ENCODE peak calls at places on chromosome X, in four cellular contexts. M, U, L and F are unnamed samples.

GRCh38 chrX:119677654-119677981 is 15.3 kb downstream of the SEPTIN6 start:
- DNase-seq in U (no peak), M (no peak), L (no peak), F (no peak)

GRCh38 chrX:108186811-108187210 is 95.2 kb downstream of the ATG4A start:
- DNase-seq in U (peak), M (no peak), L (peak), F (no peak)

GRCh38 chrX:11290673-11291072 is 2.5 kb upstream of the AMELX start:
- DNase-seq in L (no peak), U (no peak), M (no peak), F (no peak)

GRCh38 chrX:153689654-153690465 is 2.1 kb downstream of the SLC6A8 start:
- DNase-seq in M (peak), L (no peak), U (no peak), F (peak)

GRCh38 chrX:24019448-24019847 is 7.5 kb downstream of the KLHL15 start:
- DNase-seq in M (no peak), L (no peak), U (no peak), F (no peak)

GRCh38 chrX:41391606-41392005 is 55.5 kb upstream of the NYX start:
- DNase-seq in L (no peak), U (no peak), M (no peak), F (no peak)

GRCh38 chrX:103919336-103919682 is 43.1 kb upstream of the TMSB15B start:
- DNase-seq in U (peak), M (no peak), L (no peak), F (no peak)

GRCh38 chrX:75230296-75230695 is 43.6 kb upstream of the UPRT start:
- DNase-seq in U (no peak), L (no peak), M (no peak), F (no peak)

GRCh38 chrX:43618376-43619205 is 37.5 kb upstream of the MAOA start:
- DNase-seq in M (peak), U (no peak), L (peak), F (no peak)

GRCh38 chrX:111869639-111870034 is 6.3 kb upstream of the TRPC5OS start:
- DNase-seq in L (no peak), M (peak), U (peak), F (peak)

GRCh38 chrX:123927845-123928244 is 33.7 kb upstream of the STAG2 start:
- DNase-seq in M (no peak), U (no peak), L (no peak), F (no peak)

GRCh38 chrX:96435636-96436035 is 249.0 kb upstream of the DIAPH2 start:
- DNase-seq in U (no peak), L (no peak), M (no peak), F (no peak)

GRCh38 chrX:31279359-31279758 is 207.5 kb upstream of the FTHL17 start:
- DNase-seq in M (no peak), L (peak), U (no peak), F (peak)

GRCh38 chrX:153819398-153820083 is 10.8 kb downstream of the PDZD4 start:
- DNase-seq in M (no peak), L (no peak), U (no peak), F (no peak)

GRCh38 chrX:113868169-113868568 is 715.7 kb upstream of the HTR2C start:
- DNase-seq in U (no peak), M (no peak), L (no peak), F (peak)

GRCh38 chrX:38103857-38104812 is 97.8 kb downstream of the SYTL5 start:
- DNase-seq in U (no peak), M (no peak), L (no peak), F (no peak)

GRCh38 chrX:57821703-57822375 is 88.4 kb downstream of the ZXDA start:
- DNase-seq in M (no peak), U (peak), L (peak), F (peak)

GRCh38 chrX:340641-341423 is 22.2 kb upstream of the GTPBP6 start:
- DNase-seq in U (no peak), M (no peak), L (no peak), F (no peak)

GRCh38 chrX:1196436-1196835 is 16.0 kb downstream of the CRLF2 start:
- DNase-seq in M (no peak), U (no peak), L (no peak), F (no peak)

GRCh38 chrX:153780678-153781427 is at the start of gene SRPK3:
- DNase-seq in U (no peak), M (no peak), L (no peak), F (no peak)

GRCh38 chrX:31136144-31136572 is 64.3 kb upstream of the FTHL17 start:
- DNase-seq in U (no peak), L (no peak), M (no peak), F (no peak)

GRCh38 chrX:53421772-53422090 is 723 bp downstream of the SMC1A start:
- DNase-seq in L (peak), M (no peak), U (peak), F (no peak)

GRCh38 chrX:73581002-73581628 is 18.1 kb downstream of the CHIC1 start:
- DNase-seq in M (no peak), U (no peak), L (no peak), F (no peak)

GRCh38 chrX:11458175-11458574 is 165.0 kb downstream of the AMELX start:
- DNase-seq in L (no peak), U (no peak), M (no peak), F (no peak)

GRCh38 chrX:17654116-17654515 is 83.2 kb upstream of the SCML1 start:
- DNase-seq in L (no peak), M (no peak), U (no peak), F (no peak)

GRCh38 chrX:135520022-135520552 is 373 bp upstream of the INTS6L start:
- DNase-seq in L (no peak), M (no peak), U (no peak), F (no peak)

GRCh38 chrX:153881281-153881680 is 4.7 kb downstream of the L1CAM start:
- DNase-seq in L (no peak), U (no peak), M (no peak), F (no peak)

GRCh38 chrX:71871367-71871766 is 39.3 kb upstream of the NHSL2 start:
- DNase-seq in M (no peak), U (no peak), L (no peak), F (no peak)

GRCh38 chrX:482192-482701 is 95.5 kb upstream of the PPP2R3B start:
- DNase-seq in U (no peak), L (no peak), M (no peak), F (no peak)

GRCh38 chrX:107683124-107683895 is 55.0 kb downstream of the PRPS1 start:
- DNase-seq in U (no peak), L (no peak), M (no peak), F (no peak)

GRCh38 chrX:80430826-80431501 is 10.7 kb downstream of the TENT5D start:
- DNase-seq in M (peak), L (no peak), U (no peak), F (peak)

DNA sequence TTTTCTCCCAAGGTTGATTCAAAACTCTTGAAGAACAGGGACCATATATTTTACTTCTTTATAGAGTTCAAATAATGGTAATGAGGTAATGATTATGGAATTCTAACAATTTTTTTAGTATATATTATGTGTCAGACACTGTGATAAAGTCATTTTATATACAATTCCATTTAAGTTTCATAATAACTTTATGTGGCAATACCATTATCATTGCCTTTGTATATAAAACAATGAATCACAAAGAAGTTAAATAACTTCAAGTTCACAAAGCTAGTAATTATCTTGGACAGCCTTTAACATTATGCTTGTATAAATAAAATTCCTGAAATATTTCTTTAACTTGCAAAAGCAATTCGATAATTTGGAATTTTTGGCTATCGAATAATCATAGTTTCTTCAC is 20.6 kb downstream of the MAGEC1 start:
- DNase-seq in M (no peak), L (no peak), U (no peak), F (no peak)
- TF ChIP-seq HMGXB4 in M (no peak), L (no peak), U (no peak), F (no peak)

GRCh38 chrX:9205599-9206223 is 171.8 kb upstream of the FAM9B start:
- DNase-seq in L (no peak), U (no peak), M (no peak), F (no peak)

GRCh38 chrX:9211269-9211668 is 177.3 kb upstream of the FAM9B start:
- DNase-seq in U (no peak), L (no peak), M (no peak), F (no peak)

GRCh38 chrX:9204560-9204959 is 170.6 kb upstream of the FAM9B start:
- DNase-seq in L (no peak), M (no peak), U (peak), F (no peak)

GRCh38 chrX:9207142-9207541 is 173.2 kb upstream of the FAM9B start:
- DNase-seq in L (no peak), M (no peak), U (no peak), F (no peak)
- TF ChIP-seq HMGXB4 in L (no peak), M (no peak), U (no peak), F (no peak)

DNA sequence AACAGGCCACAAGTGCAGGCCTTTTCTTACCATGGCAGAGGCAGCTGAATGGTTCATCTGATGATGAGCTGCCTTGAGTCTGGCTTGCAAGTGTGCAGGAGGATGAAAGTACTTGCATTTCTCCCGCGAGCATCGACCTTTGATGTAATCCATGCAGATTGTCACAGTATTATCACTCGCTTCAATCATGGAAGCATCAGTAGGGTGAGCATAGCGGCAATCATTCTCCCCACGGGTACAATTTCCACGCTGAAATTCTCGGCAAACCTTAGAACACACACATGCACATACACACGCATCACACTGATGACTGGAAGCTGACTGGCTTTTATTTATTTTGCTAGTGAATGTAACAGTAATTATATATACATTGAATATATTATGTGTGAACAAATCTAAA is 98.0 kb downstream of the MBNL3 start:
- DNase-seq in L (no peak), U (no peak), M (no peak), F (no peak)
- TF ChIP-seq HMGXB4 in L (no peak), U (no peak), M (no peak), F (no peak)

DNA sequence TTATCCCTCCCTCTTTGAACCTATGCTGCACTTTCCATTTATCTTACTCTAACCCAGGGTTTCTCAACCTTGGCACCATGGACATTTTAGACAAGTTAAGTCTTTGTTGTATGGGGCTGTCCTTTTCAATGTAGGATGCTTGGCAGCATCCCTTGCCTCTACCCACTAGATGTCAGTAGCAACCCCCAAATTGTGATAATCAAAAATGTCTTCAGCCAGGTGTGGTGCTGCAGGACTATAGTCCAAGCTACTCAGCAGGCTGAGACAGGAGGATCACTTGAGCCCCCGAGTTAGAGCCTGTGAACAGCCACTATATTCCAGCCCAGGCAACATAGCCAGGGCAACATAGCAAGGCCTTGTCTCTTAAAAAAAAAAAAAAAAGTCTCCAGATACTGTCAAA is 7.0 kb downstream of the LRCH2 start:
- DNase-seq in M (peak), U (no peak), L (peak), F (peak)
- TF ChIP-seq HMGXB4 in M (no peak), U (no peak), L (no peak), F (no peak)

GRCh38 chrX:68934421-68934820 is 105.6 kb downstream of the EFNB1 start:
- DNase-seq in L (no peak), M (no peak), U (no peak), F (no peak)

GRCh38 chrX:68935362-68935761 is 106.5 kb downstream of the EFNB1 start:
- DNase-seq in M (no peak), U (no peak), L (no peak), F (no peak)

GRCh38 chrX:68936608-68937007 is 107.8 kb downstream of the EFNB1 start:
- DNase-seq in U (no peak), L (no peak), M (no peak), F (no peak)

GRCh38 chrX:68936186-68936585 is 107.4 kb downstream of the EFNB1 start:
- DNase-seq in M (no peak), U (no peak), L (no peak), F (no peak)

DNA sequence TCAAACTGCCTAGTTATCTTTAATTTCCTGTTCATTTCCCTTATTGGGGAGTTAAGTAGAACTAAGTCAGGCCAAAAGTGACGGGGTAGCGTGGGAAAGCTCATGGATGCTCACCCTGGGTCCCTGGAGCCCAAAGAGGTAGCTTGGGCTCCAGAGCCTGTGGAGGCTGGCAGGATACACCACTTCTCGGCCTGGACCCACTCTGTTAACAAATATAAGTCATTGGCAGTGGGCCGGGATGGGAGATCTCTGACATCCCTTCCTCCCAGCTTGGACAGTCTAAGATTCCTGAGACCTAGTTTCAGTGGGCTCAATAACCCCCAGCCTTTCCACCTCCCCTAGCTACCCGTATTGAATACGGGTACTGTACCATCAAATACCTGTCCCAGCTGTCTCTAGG is 106.1 kb downstream of the EFNB1 start:
- DNase-seq in U (no peak), L (no peak), M (no peak), F (no peak)
- TF ChIP-seq HMGXB4 in U (no peak), L (no peak), M (no peak), F (no peak)

GRCh38 chrX:40094041-40094899 is 3.5 kb downstream of the BCOR start:
- DNase-seq in L (no peak), U (no peak), M (peak), F (no peak)
- TF ChIP-seq HMGXB4 in L (no peak), U (no peak), M (no peak), F (no peak)

GRCh38 chrX:2423293-2423692 is 77.5 kb downstream of the DHRSX start:
- DNase-seq in M (no peak), U (no peak), L (no peak), F (no peak)

GRCh38 chrX:2423899-2424298 is 76.9 kb downstream of the DHRSX start:
- DNase-seq in U (no peak), M (no peak), L (no peak), F (no peak)

GRCh38 chrX:2425281-2426071 is 75.3 kb downstream of the DHRSX start:
- DNase-seq in M (peak), U (no peak), L (peak), F (no peak)

GRCh38 chrX:2426289-2426882 is 74.4 kb downstream of the DHRSX start:
- DNase-seq in L (no peak), M (no peak), U (no peak), F (no peak)

GRCh38 chrX:2424317-2424716 is 76.5 kb downstream of the DHRSX start:
- DNase-seq in M (no peak), L (no peak), U (no peak), F (no peak)
- TF ChIP-seq HMGXB4 in M (no peak), L (no peak), U (no peak), F (no peak)

GRCh38 chrX:130190801-130191200 is 19.0 kb downstream of the RAB33A start:
- DNase-seq in U (no peak), M (no peak), L (no peak), F (no peak)
- TF ChIP-seq HMGXB4 in U (no peak), M (no peak), L (no peak), F (no peak)

GRCh38 chrX:120857240-120857639 is 18.4 kb downstream of the CT47B1 start:
- DNase-seq in M (peak), L (no peak), U (no peak), F (no peak)
- TF ChIP-seq HMGXB4 in M (no peak), L (no peak), U (no peak), F (no peak)

GRCh38 chrX:13364230-13364629 is 44.4 kb upstream of the ATXN3L start:
- DNase-seq in M (no peak), U (no peak), L (no peak), F (no peak)

GRCh38 chrX:13357925-13358324 is 38.1 kb upstream of the ATXN3L start:
- DNase-seq in L (no peak), M (no peak), U (no peak), F (no peak)

GRCh38 chrX:13360146-13360545 is 40.3 kb upstream of the ATXN3L start:
- DNase-seq in M (no peak), U (no peak), L (no peak), F (no peak)
- TF ChIP-seq HMGXB4 in M (no peak), U (no peak), L (no peak), F (no peak)